ENCODE peak calls at places on chromosomes 2 and 18, in seven cellular contexts. B is stimulated activated CD8-positive, alpha-beta memory T cell treated with anti-CD3 and anti-CD28 coated beads, Interleukin-2, amount 100 ng/mL, for 48 hours; H is esophagus squamous epithelium; J is H7; U is colonic mucosa; Z is RCC 7860; Q is fibroblast of lung. I is an unnamed sample.

GRCh38 chr2:9071584-9072124 is 68.2 kb upstream of the MBOAT2 start:
- DNase-seq in Q (no peak), H (no peak), J (no peak), B (no peak), U (no peak), Z (no peak), I (no peak)

GRCh38 chr18:22951823-22952222 is 18.7 kb downstream of the RBBP8 start:
- DNase-seq in J (peak; percentile 5), Z (no peak), Q (no peak), U (no peak), B (no peak), H (no peak), I (no peak)

GRCh38 chr2:175167076-175167791 is 769 bp downstream of the ATF2 start:
- DNase-seq in Q (peak; percentile 34), H (peak; percentile 1), Z (no peak), J (peak; percentile 40), U (peak; percentile 61), B (no peak), I (no peak)

GRCh38 chr2:128433911-128434550 is 115.4 kb upstream of the HS6ST1 start:
- DNase-seq in J (no peak), U (no peak), Z (no peak), Q (no peak), H (no peak), B (no peak), I (no peak)

GRCh38 chr2:10915731-10916331 is 4.1 kb downstream of the KCNF1 start:
- DNase-seq in U (no peak), Q (no peak), J (peak; percentile 76), Z (no peak), H (no peak), B (no peak), I (no peak)

GRCh38 chr18:80176334-80177080 is 67.4 kb downstream of the ADNP2 start:
- DNase-seq in J (no peak), H (no peak), U (no peak), Q (peak; percentile 45), Z (no peak), B (no peak), I (no peak)

GRCh38 chr2:68749345-68749744 is 14.7 kb downstream of the ARHGAP25 start:
- DNase-seq in Q (no peak), Z (no peak), U (peak; percentile 9), J (no peak), B (no peak), H (no peak), I (no peak)

GRCh38 chr18:47109720-47110119 is 40.6 kb downstream of the HDHD2 start:
- DNase-seq in U (no peak), H (no peak), Q (no peak), B (no peak), Z (no peak), J (no peak), I (no peak)

GRCh38 chr2:231399046-231399852 is 3.7 kb downstream of the B3GNT7 start:
- DNase-seq in U (peak; percentile 23), B (no peak), Z (no peak), H (no peak), J (peak; percentile 63), Q (no peak), I (no peak)

GRCh38 chr18:51425475-51425874 is 228.0 kb upstream of the MEX3C start:
- DNase-seq in H (no peak), J (no peak), U (no peak), B (no peak), Z (no peak), Q (no peak), I (no peak)

GRCh38 chr2:45814951-45815621 is 163.6 kb downstream of the PRKCE start:
- DNase-seq in J (no peak), H (no peak), Q (no peak), B (no peak), U (no peak), Z (no peak), I (no peak)

GRCh38 chr2:239721531-239721930 is 303.6 kb downstream of the NDUFA10 start:
- DNase-seq in Q (no peak), U (no peak), B (no peak), Z (no peak), J (peak; percentile 37), H (no peak), I (no peak)

GRCh38 chr2:127288274-127288673 is 5.7 kb downstream of the ERCC3 start:
- DNase-seq in Z (no peak), H (no peak), J (no peak), U (no peak), Q (no peak), B (no peak), I (no peak)

GRCh38 chr2:15936277-15937104 is 3.9 kb upstream of the MYCN start:
- DNase-seq in U (no peak), Z (no peak), Q (no peak), J (no peak), H (no peak), B (no peak), I (no peak)

GRCh38 chr2:63497561-63497960 is 90.7 kb downstream of the WDPCP start:
- DNase-seq in J (no peak), H (no peak), Z (no peak), U (no peak), B (no peak), Q (no peak), I (no peak)

GRCh38 chr18:44700652-44701051 is 20.0 kb downstream of the SETBP1 start:
- DNase-seq in Z (no peak), Q (peak; percentile 56), J (no peak), B (no peak), U (no peak), H (no peak), I (no peak)

GRCh38 chr2:69043736-69044400 is 30.9 kb downstream of the ANTXR1 start:
- DNase-seq in Q (no peak), J (no peak), U (no peak), B (no peak), H (no peak), Z (no peak), I (no peak)